ENCODE peak calls at places on chromosomes 3 and 15, in nine cellular contexts. P, Q, Z, N, B, D, G, S and J are unnamed samples.

GRCh38 chr15:97680606-97681220 is 279.8 kb upstream of the ARRDC4 start:
- DNase-seq in S (no peak), B (no peak), G (no peak), P (no peak), N (no peak), D (peak; percentile 82), Q (no peak), Z (no peak), J (no peak)

GRCh38 chr3:64578384-64578783 is 109.4 kb downstream of the ADAMTS9 start:
- DNase-seq in G (no peak), D (no peak), P (no peak), N (no peak), Q (no peak), S (no peak), Z (no peak), B (peak; percentile 8), J (no peak)

GRCh38 chr15:93362203-93362602 is 273.2 kb upstream of the RGMA start:
- DNase-seq in Z (no peak), D (no peak), S (no peak), N (no peak), P (no peak), B (no peak), Q (no peak), G (no peak), J (no peak)

GRCh38 chr3:97736928-97737327 is 27.6 kb upstream of the ARL6 start:
- DNase-seq in N (no peak), Q (no peak), P (no peak), D (no peak), Z (no peak), S (no peak), B (no peak), G (no peak), J (no peak)

GRCh38 chr15:66735909-66736305 is 33.9 kb downstream of the SMAD6 start:
- DNase-seq in S (peak; percentile 56), N (no peak), P (no peak), Z (no peak), D (no peak), G (no peak), B (peak; percentile 56), Q (no peak), J (no peak)

GRCh38 chr15:96457852-96458251 is 127.4 kb downstream of the NR2F2 start:
- DNase-seq in Q (no peak), G (no peak), B (no peak), Z (no peak), D (no peak), S (no peak), N (no peak), P (peak; percentile 9), J (no peak)

GRCh38 chr15:83775738-83776137 is 121.8 kb downstream of the ADAMTSL3 start:
- DNase-seq in N (no peak), P (peak; percentile 12), D (no peak), S (no peak), B (no peak), G (no peak), Q (no peak), Z (no peak), J (no peak)

GRCh38 chr3:170531557-170532335 is 54.1 kb downstream of the SLC7A14 start:
- DNase-seq in D (no peak), G (no peak), B (peak; percentile 91), P (no peak), Q (no peak), N (no peak), S (no peak), Z (no peak), J (no peak)

GRCh38 chr3:181565416-181565815 is 146.3 kb upstream of the SOX2 start:
- DNase-seq in B (no peak), N (no peak), Z (no peak), G (no peak), D (no peak), Q (no peak), P (no peak), S (no peak), J (no peak)

GRCh38 chr3:55405436-55405835 is 81.7 kb downstream of the WNT5A start:
- DNase-seq in P (peak; percentile 36), Q (no peak), N (no peak), Z (no peak), G (peak; percentile 12), B (peak; percentile 87), D (no peak), S (no peak), J (no peak)

GRCh38 chr3:112293368-112294321 is at the start of gene SLC9C1:
- DNase-seq in D (peak; percentile 66), B (peak; percentile 80), Z (peak; percentile 85), S (no peak), N (no peak), G (peak; percentile 58), Q (no peak), P (peak; percentile 85), J (no peak)

GRCh38 chr15:57223345-57223744 is 153.0 kb upstream of the CGNL1 start:
- DNase-seq in G (no peak), Z (no peak), Q (no peak), P (no peak), S (no peak), B (no peak), N (no peak), D (no peak), J (no peak)

GRCh38 chr15:88636039-88636438 is 2.8 kb upstream of the ISG20 start:
- DNase-seq in N (peak; percentile 88), D (peak; percentile 90), Q (no peak), B (no peak), Z (no peak), P (no peak), G (no peak), S (no peak), J (no peak)

GRCh38 chr15:98000249-98001203 is 40.0 kb downstream of the ARRDC4 start:
- DNase-seq in B (peak; percentile 34), N (no peak), D (no peak), G (no peak), Q (no peak), Z (no peak), S (no peak), P (no peak), J (no peak)

GRCh38 chr15:50234764-50235163 is 30.8 kb downstream of the HDC start:
- DNase-seq in Z (no peak), P (no peak), D (no peak), Q (no peak), B (no peak), G (no peak), N (no peak), S (no peak), J (no peak)

GRCh38 chr3:106809633-106810460 is 567.4 kb upstream of the CCDC54 start:
- DNase-seq in N (no peak), B (peak; percentile 36), Z (peak; percentile 65), D (no peak), G (no peak), Q (no peak), S (no peak), P (peak; percentile 51), J (no peak)

GRCh38 chr3:132509506-132509905 is 87.6 kb upstream of the ACKR4 start:
- DNase-seq in B (no peak), G (no peak), S (no peak), N (no peak), P (no peak), D (no peak), Q (no peak), Z (peak; percentile 73), J (no peak)

GRCh38 chr15:68618339-68619302 is 39.8 kb downstream of the CORO2B start:
- DNase-seq in Q (no peak), D (no peak), N (no peak), G (no peak), S (no peak), P (no peak), B (peak; percentile 57), Z (no peak), J (no peak)

GRCh38 chr3:113560845-113561623 is 28.7 kb downstream of the SIDT1 start:
- DNase-seq in N (no peak), B (peak; percentile 23), P (peak; percentile 12), Q (no peak), Z (no peak), S (no peak), D (no peak), G (no peak), J (no peak)

GRCh38 chr3:155442066-155442465 is 148.6 kb upstream of the STRIT1 start:
- DNase-seq in Q (no peak), N (no peak), B (peak; percentile 65), P (no peak), D (no peak), Z (no peak), S (no peak), G (no peak), J (no peak)

GRCh38 chr15:48221885-48222284 is 15.8 kb downstream of the SLC12A1 start:
- DNase-seq in Q (no peak), Z (no peak), G (no peak), D (no peak), P (no peak), N (no peak), B (peak; percentile 8), S (no peak), J (no peak)

GRCh38 chr3:154018100-154018696 is 103.0 kb upstream of the ARHGEF26 start:
- DNase-seq in P (peak; percentile 23), S (no peak), Q (no peak), G (peak; percentile 45), B (peak; percentile 22), Z (peak; percentile 38), D (peak; percentile 46), N (peak; percentile 49), J (no peak)

GRCh38 chr3:70744536-70744935 is 432.1 kb upstream of the MDFIC2 start:
- DNase-seq in S (no peak), G (no peak), Z (no peak), D (no peak), B (no peak), Q (no peak), P (no peak), N (no peak), J (no peak)

GRCh38 chr3:187264051-187264450 is 27.5 kb downstream of the MASP1 start:
- DNase-seq in P (peak; percentile 79), Q (no peak), B (peak; percentile 84), S (no peak), D (no peak), G (no peak), Z (no peak), N (no peak), J (no peak)

GRCh38 chr3:23760325-23760724 is 45.4 kb upstream of the UBE2E1 start:
- DNase-seq in Q (no peak), P (no peak), D (no peak), Z (no peak), B (no peak), G (no peak), S (no peak), N (no peak), J (no peak)

GRCh38 chr15:101428758-101429157 is 60.7 kb downstream of the PCSK6 start:
- DNase-seq in S (no peak), D (no peak), P (no peak), Q (no peak), B (no peak), G (no peak), N (peak; percentile 68), Z (no peak), J (no peak)

GRCh38 chr3:157166559-157166958 is 6.6 kb upstream of the CCNL1 start:
- DNase-seq in D (no peak), Z (no peak), Q (no peak), P (no peak), S (no peak), N (no peak), G (no peak), B (no peak), J (no peak)

GRCh38 chr15:67164811-67165652 is 89.4 kb downstream of the AAGAB start:
- DNase-seq in G (no peak), Z (no peak), Q (no peak), D (peak; percentile 46), P (peak; percentile 74), N (no peak), S (peak; percentile 67), B (peak; percentile 87), J (peak; percentile 77)

GRCh38 chr3:177633671-177634207 is 436.5 kb upstream of the TBL1XR1 start:
- DNase-seq in Z (no peak), Q (no peak), S (no peak), N (no peak), G (no peak), P (peak; percentile 97), D (no peak), B (peak; percentile 93), J (no peak)